ENCODE peak calls at places on chromosomes 11 and 22, in six cellular contexts. One of them, this sample, is unnamed.

GRCh38 chr11:36354221-36355003 is 58.3 kb downstream of the PRR5L start:
- DNase-seq in stimulated activated CD4-positive, alpha-beta T cell treated with anti-CD3 and anti-CD28 coated beads, Interleukin-1b, Interleukin-23, amount 100 ng/mL, for 24 hours: no peak
- DNase-seq in activated T-cell treated with anti-CD3 and anti-CD28 coated beads for 1 hour: no peak
- DNase-seq in HEK293T: no peak
- DNase-seq in NCI-H69: no peak
- DNase-seq in heart right ventricle: no peak
- DNase-seq in this sample: no peak

GRCh38 chr11:75330279-75330678 is 21.2 kb downstream of the ARRB1 start:
- DNase-seq in stimulated activated CD4-positive, alpha-beta T cell treated with anti-CD3 and anti-CD28 coated beads, Interleukin-1b, Interleukin-23, amount 100 ng/mL, for 24 hours: no peak
- DNase-seq in HEK293T: no peak
- DNase-seq in NCI-H69: peak; percentile 77
- DNase-seq in activated T-cell treated with anti-CD3 and anti-CD28 coated beads for 1 hour: no peak
- DNase-seq in heart right ventricle: no peak
- DNase-seq in this sample: no peak

GRCh38 chr22:41075946-41076345 is 16.4 kb upstream of the EP300 start:
- DNase-seq in NCI-H69: no peak
- DNase-seq in activated T-cell treated with anti-CD3 and anti-CD28 coated beads for 1 hour: no peak
- DNase-seq in stimulated activated CD4-positive, alpha-beta T cell treated with anti-CD3 and anti-CD28 coated beads, Interleukin-1b, Interleukin-23, amount 100 ng/mL, for 24 hours: no peak
- DNase-seq in heart right ventricle: no peak
- DNase-seq in HEK293T: no peak
- DNase-seq in this sample: no peak

GRCh38 chr11:12270215-12270797 is 107.1 kb upstream of the PARVA start:
- DNase-seq in NCI-H69: peak; percentile 13
- DNase-seq in activated T-cell treated with anti-CD3 and anti-CD28 coated beads for 1 hour: no peak
- DNase-seq in HEK293T: no peak
- DNase-seq in heart right ventricle: no peak
- DNase-seq in stimulated activated CD4-positive, alpha-beta T cell treated with anti-CD3 and anti-CD28 coated beads, Interleukin-1b, Interleukin-23, amount 100 ng/mL, for 24 hours: no peak
- DNase-seq in this sample: no peak

GRCh38 chr11:16091862-16092261 is 264.5 kb downstream of the SOX6 start:
- DNase-seq in heart right ventricle: no peak
- DNase-seq in activated T-cell treated with anti-CD3 and anti-CD28 coated beads for 1 hour: no peak
- DNase-seq in stimulated activated CD4-positive, alpha-beta T cell treated with anti-CD3 and anti-CD28 coated beads, Interleukin-1b, Interleukin-23, amount 100 ng/mL, for 24 hours: no peak
- DNase-seq in HEK293T: no peak
- DNase-seq in NCI-H69: no peak
- DNase-seq in this sample: no peak

GRCh38 chr11:32830413-32830738 is 649 bp downstream of the PRRG4 start:
- DNase-seq in heart right ventricle: no peak
- DNase-seq in stimulated activated CD4-positive, alpha-beta T cell treated with anti-CD3 and anti-CD28 coated beads, Interleukin-1b, Interleukin-23, amount 100 ng/mL, for 24 hours: no peak
- DNase-seq in activated T-cell treated with anti-CD3 and anti-CD28 coated beads for 1 hour: no peak
- DNase-seq in NCI-H69: peak; percentile 81
- DNase-seq in HEK293T: peak; percentile 19
- DNase-seq in this sample: no peak

GRCh38 chr11:130979386-130979972 is 63.2 kb upstream of the SNX19 start:
- DNase-seq in activated T-cell treated with anti-CD3 and anti-CD28 coated beads for 1 hour: no peak
- DNase-seq in stimulated activated CD4-positive, alpha-beta T cell treated with anti-CD3 and anti-CD28 coated beads, Interleukin-1b, Interleukin-23, amount 100 ng/mL, for 24 hours: no peak
- DNase-seq in HEK293T: peak; percentile 18
- DNase-seq in NCI-H69: peak; percentile 51
- DNase-seq in heart right ventricle: no peak
- DNase-seq in this sample: no peak

GRCh38 chr11:130877532-130877931 is 38.7 kb downstream of the SNX19 start:
- DNase-seq in HEK293T: no peak
- DNase-seq in NCI-H69: no peak
- DNase-seq in stimulated activated CD4-positive, alpha-beta T cell treated with anti-CD3 and anti-CD28 coated beads, Interleukin-1b, Interleukin-23, amount 100 ng/mL, for 24 hours: no peak
- DNase-seq in heart right ventricle: no peak
- DNase-seq in activated T-cell treated with anti-CD3 and anti-CD28 coated beads for 1 hour: no peak
- DNase-seq in this sample: no peak

GRCh38 chr11:36718481-36718880 is 120.4 kb upstream of the RAG2 start:
- DNase-seq in HEK293T: no peak
- DNase-seq in NCI-H69: peak; percentile 54
- DNase-seq in heart right ventricle: no peak
- DNase-seq in activated T-cell treated with anti-CD3 and anti-CD28 coated beads for 1 hour: no peak
- DNase-seq in stimulated activated CD4-positive, alpha-beta T cell treated with anti-CD3 and anti-CD28 coated beads, Interleukin-1b, Interleukin-23, amount 100 ng/mL, for 24 hours: no peak
- DNase-seq in this sample: no peak

GRCh38 chr11:2867722-2868548 is 17.6 kb downstream of the CDKN1C start:
- DNase-seq in activated T-cell treated with anti-CD3 and anti-CD28 coated beads for 1 hour: no peak
- DNase-seq in NCI-H69: no peak
- DNase-seq in stimulated activated CD4-positive, alpha-beta T cell treated with anti-CD3 and anti-CD28 coated beads, Interleukin-1b, Interleukin-23, amount 100 ng/mL, for 24 hours: no peak
- DNase-seq in heart right ventricle: no peak
- DNase-seq in HEK293T: no peak
- DNase-seq in this sample: no peak

GRCh38 chr22:22759889-22760546 is 115.6 kb downstream of the GGTLC2 start:
- DNase-seq in NCI-H69: no peak
- DNase-seq in HEK293T: no peak
- DNase-seq in heart right ventricle: no peak
- DNase-seq in activated T-cell treated with anti-CD3 and anti-CD28 coated beads for 1 hour: no peak
- DNase-seq in stimulated activated CD4-positive, alpha-beta T cell treated with anti-CD3 and anti-CD28 coated beads, Interleukin-1b, Interleukin-23, amount 100 ng/mL, for 24 hours: no peak
- DNase-seq in this sample: no peak

GRCh38 chr11:68541983-68542382 is 81.4 kb downstream of the PPP6R3 start:
- DNase-seq in stimulated activated CD4-positive, alpha-beta T cell treated with anti-CD3 and anti-CD28 coated beads, Interleukin-1b, Interleukin-23, amount 100 ng/mL, for 24 hours: no peak
- DNase-seq in HEK293T: no peak
- DNase-seq in activated T-cell treated with anti-CD3 and anti-CD28 coated beads for 1 hour: no peak
- DNase-seq in NCI-H69: no peak
- DNase-seq in heart right ventricle: no peak
- DNase-seq in this sample: no peak

GRCh38 chr11:65575568-65576231 is at the start of gene EHBP1L1:
- DNase-seq in NCI-H69: peak; percentile 88
- DNase-seq in heart right ventricle: peak; percentile 73
- DNase-seq in HEK293T: peak; percentile 55
- DNase-seq in activated T-cell treated with anti-CD3 and anti-CD28 coated beads for 1 hour: peak; percentile 63
- DNase-seq in stimulated activated CD4-positive, alpha-beta T cell treated with anti-CD3 and anti-CD28 coated beads, Interleukin-1b, Interleukin-23, amount 100 ng/mL, for 24 hours: no peak
- DNase-seq in this sample: peak; percentile 79

GRCh38 chr22:44074286-44074984 is 50.3 kb downstream of the PARVB start:
- DNase-seq in stimulated activated CD4-positive, alpha-beta T cell treated with anti-CD3 and anti-CD28 coated beads, Interleukin-1b, Interleukin-23, amount 100 ng/mL, for 24 hours: no peak
- DNase-seq in HEK293T: no peak
- DNase-seq in NCI-H69: peak; percentile 21
- DNase-seq in activated T-cell treated with anti-CD3 and anti-CD28 coated beads for 1 hour: no peak
- DNase-seq in heart right ventricle: no peak
- DNase-seq in this sample: no peak

GRCh38 chr22:35344956-35345690 is 35.8 kb upstream of the HMOX1 start:
- DNase-seq in NCI-H69: no peak
- DNase-seq in activated T-cell treated with anti-CD3 and anti-CD28 coated beads for 1 hour: no peak
- DNase-seq in HEK293T: no peak
- DNase-seq in stimulated activated CD4-positive, alpha-beta T cell treated with anti-CD3 and anti-CD28 coated beads, Interleukin-1b, Interleukin-23, amount 100 ng/mL, for 24 hours: no peak
- DNase-seq in heart right ventricle: no peak
- DNase-seq in this sample: no peak

GRCh38 chr22:44371741-44372525 is 59.2 kb upstream of the SHISAL1 start:
- DNase-seq in HEK293T: no peak
- DNase-seq in heart right ventricle: no peak
- DNase-seq in activated T-cell treated with anti-CD3 and anti-CD28 coated beads for 1 hour: no peak
- DNase-seq in stimulated activated CD4-positive, alpha-beta T cell treated with anti-CD3 and anti-CD28 coated beads, Interleukin-1b, Interleukin-23, amount 100 ng/mL, for 24 hours: no peak
- DNase-seq in NCI-H69: no peak
- DNase-seq in this sample: no peak

GRCh38 chr11:70574725-70575347 is 176.5 kb downstream of the CTTN start:
- DNase-seq in activated T-cell treated with anti-CD3 and anti-CD28 coated beads for 1 hour: no peak
- DNase-seq in NCI-H69: no peak
- DNase-seq in HEK293T: no peak
- DNase-seq in heart right ventricle: no peak
- DNase-seq in stimulated activated CD4-positive, alpha-beta T cell treated with anti-CD3 and anti-CD28 coated beads, Interleukin-1b, Interleukin-23, amount 100 ng/mL, for 24 hours: no peak
- DNase-seq in this sample: no peak

GRCh38 chr11:117634756-117635593 is 162.0 kb downstream of the DSCAML1 start:
- DNase-seq in activated T-cell treated with anti-CD3 and anti-CD28 coated beads for 1 hour: no peak
- DNase-seq in heart right ventricle: no peak
- DNase-seq in HEK293T: no peak
- DNase-seq in NCI-H69: no peak
- DNase-seq in stimulated activated CD4-positive, alpha-beta T cell treated with anti-CD3 and anti-CD28 coated beads, Interleukin-1b, Interleukin-23, amount 100 ng/mL, for 24 hours: no peak
- DNase-seq in this sample: no peak

GRCh38 chr22:32578752-32579151 is 104.1 kb downstream of the FBXO7 start:
- DNase-seq in heart right ventricle: no peak
- DNase-seq in NCI-H69: no peak
- DNase-seq in activated T-cell treated with anti-CD3 and anti-CD28 coated beads for 1 hour: no peak
- DNase-seq in HEK293T: no peak
- DNase-seq in stimulated activated CD4-positive, alpha-beta T cell treated with anti-CD3 and anti-CD28 coated beads, Interleukin-1b, Interleukin-23, amount 100 ng/mL, for 24 hours: no peak
- DNase-seq in this sample: no peak

GRCh38 chr11:28673687-28674431 is 565.7 kb downstream of the METTL15 start:
- DNase-seq in stimulated activated CD4-positive, alpha-beta T cell treated with anti-CD3 and anti-CD28 coated beads, Interleukin-1b, Interleukin-23, amount 100 ng/mL, for 24 hours: no peak
- DNase-seq in activated T-cell treated with anti-CD3 and anti-CD28 coated beads for 1 hour: no peak
- DNase-seq in NCI-H69: peak; percentile 23
- DNase-seq in heart right ventricle: no peak
- DNase-seq in HEK293T: no peak
- DNase-seq in this sample: no peak

GRCh38 chr11:128500488-128500887 is 86.9 kb downstream of the ETS1 start:
- DNase-seq in HEK293T: no peak
- DNase-seq in stimulated activated CD4-positive, alpha-beta T cell treated with anti-CD3 and anti-CD28 coated beads, Interleukin-1b, Interleukin-23, amount 100 ng/mL, for 24 hours: no peak
- DNase-seq in heart right ventricle: no peak
- DNase-seq in activated T-cell treated with anti-CD3 and anti-CD28 coated beads for 1 hour: no peak
- DNase-seq in NCI-H69: no peak
- DNase-seq in this sample: no peak

GRCh38 chr11:126122863-126123262 is 60.2 kb upstream of the CDON start:
- DNase-seq in heart right ventricle: no peak
- DNase-seq in activated T-cell treated with anti-CD3 and anti-CD28 coated beads for 1 hour: no peak
- DNase-seq in HEK293T: no peak
- DNase-seq in NCI-H69: no peak
- DNase-seq in stimulated activated CD4-positive, alpha-beta T cell treated with anti-CD3 and anti-CD28 coated beads, Interleukin-1b, Interleukin-23, amount 100 ng/mL, for 24 hours: no peak
- DNase-seq in this sample: no peak

GRCh38 chr11:19714093-19714386 is 1.4 kb downstream of the NAV2 start:
- DNase-seq in activated T-cell treated with anti-CD3 and anti-CD28 coated beads for 1 hour: no peak
- DNase-seq in HEK293T: no peak
- DNase-seq in NCI-H69: no peak
- DNase-seq in heart right ventricle: no peak
- DNase-seq in stimulated activated CD4-positive, alpha-beta T cell treated with anti-CD3 and anti-CD28 coated beads, Interleukin-1b, Interleukin-23, amount 100 ng/mL, for 24 hours: no peak
- DNase-seq in this sample: no peak

GRCh38 chr11:127115844-127116243 is 115.3 kb upstream of the KIRREL3 start:
- DNase-seq in stimulated activated CD4-positive, alpha-beta T cell treated with anti-CD3 and anti-CD28 coated beads, Interleukin-1b, Interleukin-23, amount 100 ng/mL, for 24 hours: no peak
- DNase-seq in NCI-H69: no peak
- DNase-seq in activated T-cell treated with anti-CD3 and anti-CD28 coated beads for 1 hour: no peak
- DNase-seq in HEK293T: no peak
- DNase-seq in heart right ventricle: no peak
- DNase-seq in this sample: no peak

GRCh38 chr22:39489094-39490068 is 12.7 kb upstream of the MIEF1 start:
- DNase-seq in heart right ventricle: no peak
- DNase-seq in HEK293T: no peak
- DNase-seq in NCI-H69: no peak
- DNase-seq in stimulated activated CD4-positive, alpha-beta T cell treated with anti-CD3 and anti-CD28 coated beads, Interleukin-1b, Interleukin-23, amount 100 ng/mL, for 24 hours: no peak
- DNase-seq in activated T-cell treated with anti-CD3 and anti-CD28 coated beads for 1 hour: no peak
- DNase-seq in this sample: no peak